ENCODE peak calls at places on chromosome 17, in seven cellular contexts. U is endothelial cell of umbilical vein, E is A549, T is heart left ventricle, Q is uterus, D is IMR-90, M is HCT116. R is an unnamed sample.

GRCh38 chr17:57881143-57881542 is 31.3 kb upstream of the MRPS23 start:
- DNase-seq in U (peak), E (no peak), T (peak), Q (no peak), D (peak), M (no peak), R (peak)

GRCh38 chr17:29591737-29592624 is 951 bp upstream of the ANKRD13B start:
- DNase-seq in U (peak), E (peak), T (peak), Q (peak), D (peak), M (peak), R (peak)

GRCh38 chr17:47204722-47205418 is 4.3 kb upstream of the MYL4 start:
- DNase-seq in U (no peak), E (no peak), T (peak), Q (no peak), D (peak), M (no peak), R (no peak)

GRCh38 chr17:19714542-19715411 is 1.6 kb downstream of the SLC47A2 start:
- DNase-seq in U (no peak), E (no peak), T (no peak), Q (no peak), D (no peak), M (no peak), R (no peak)

GRCh38 chr17:63140255-63140654 is 174.2 kb downstream of the TANC2 start:
- DNase-seq in U (peak), E (no peak), T (no peak), Q (no peak), D (peak), M (no peak), R (peak)

GRCh38 chr17:82670661-82671060 is 22.4 kb upstream of the WDR45B start:
- DNase-seq in U (no peak), E (no peak), T (no peak), Q (peak), D (no peak), M (no peak), R (no peak)

GRCh38 chr17:13638855-13639458 is 37.2 kb upstream of the HS3ST3A1 start:
- DNase-seq in U (no peak), E (no peak), T (no peak), Q (no peak), D (peak), M (no peak), R (no peak)

GRCh38 chr17:29036584-29036983 is 6.4 kb upstream of the PIPOX start:
- DNase-seq in U (no peak), E (no peak), T (no peak), Q (no peak), D (no peak), M (no peak), R (no peak)

GRCh38 chr17:47895254-47895855 is 681 bp upstream of the SP2 start:
- DNase-seq in U (no peak), E (peak), T (peak), Q (peak), D (peak), M (no peak), R (peak)

GRCh38 chr17:1111599-1112443 is 68.0 kb downstream of the ABR start:
- DNase-seq in U (no peak), E (peak), T (peak), Q (no peak), D (no peak), M (no peak), R (no peak)

GRCh38 chr17:79923974-79924638 is 84.9 kb upstream of the CBX4 start:
- DNase-seq in U (peak), E (no peak), T (no peak), Q (no peak), D (peak), M (peak), R (peak)

GRCh38 chr17:35866356-35866950 is 2.2 kb downstream of the HEATR9 start:
- DNase-seq in U (no peak), E (no peak), T (no peak), Q (no peak), D (peak), M (no peak), R (no peak)

GRCh38 chr17:5226940-5227878 is 7.5 kb downstream of the SCIMP start:
- DNase-seq in U (no peak), E (no peak), T (no peak), Q (no peak), D (no peak), M (no peak), R (no peak)

GRCh38 chr17:49388692-49389513 is 25.8 kb downstream of the PHB1 start:
- DNase-seq in U (no peak), E (no peak), T (no peak), Q (no peak), D (peak), M (no peak), R (no peak)

GRCh38 chr17:83109793-83110645 is 30.6 kb downstream of the METRNL start:
- DNase-seq in U (peak), E (peak), T (peak), Q (peak), D (peak), M (peak), R (peak)

GRCh38 chr17:65553009-65553645 is 8.3 kb downstream of the AXIN2 start:
- DNase-seq in U (no peak), E (no peak), T (no peak), Q (no peak), D (peak), M (no peak), R (no peak)

GRCh38 chr17:60656499-60656898 is 21.2 kb upstream of the BCAS3 start:
- DNase-seq in U (no peak), E (no peak), T (no peak), Q (no peak), D (no peak), M (no peak), R (no peak)

GRCh38 chr17:7022791-7023571 is at the start of gene BCL6B:
- DNase-seq in U (peak), E (no peak), T (peak), Q (peak), D (no peak), M (no peak), R (no peak)

GRCh38 chr17:7025240-7025639 is 2.4 kb downstream of the BCL6B start:
- DNase-seq in U (no peak), E (no peak), T (no peak), Q (no peak), D (no peak), M (no peak), R (no peak)

GRCh38 chr17:7024402-7024785 is 1.5 kb downstream of the BCL6B start:
- DNase-seq in U (no peak), E (no peak), T (peak), Q (no peak), D (no peak), M (no peak), R (no peak)

GRCh38 chr17:7021993-7022778 is 664 bp upstream of the BCL6B start:
- DNase-seq in U (peak), E (peak), T (peak), Q (peak), D (peak), M (no peak), R (peak)

DNA sequence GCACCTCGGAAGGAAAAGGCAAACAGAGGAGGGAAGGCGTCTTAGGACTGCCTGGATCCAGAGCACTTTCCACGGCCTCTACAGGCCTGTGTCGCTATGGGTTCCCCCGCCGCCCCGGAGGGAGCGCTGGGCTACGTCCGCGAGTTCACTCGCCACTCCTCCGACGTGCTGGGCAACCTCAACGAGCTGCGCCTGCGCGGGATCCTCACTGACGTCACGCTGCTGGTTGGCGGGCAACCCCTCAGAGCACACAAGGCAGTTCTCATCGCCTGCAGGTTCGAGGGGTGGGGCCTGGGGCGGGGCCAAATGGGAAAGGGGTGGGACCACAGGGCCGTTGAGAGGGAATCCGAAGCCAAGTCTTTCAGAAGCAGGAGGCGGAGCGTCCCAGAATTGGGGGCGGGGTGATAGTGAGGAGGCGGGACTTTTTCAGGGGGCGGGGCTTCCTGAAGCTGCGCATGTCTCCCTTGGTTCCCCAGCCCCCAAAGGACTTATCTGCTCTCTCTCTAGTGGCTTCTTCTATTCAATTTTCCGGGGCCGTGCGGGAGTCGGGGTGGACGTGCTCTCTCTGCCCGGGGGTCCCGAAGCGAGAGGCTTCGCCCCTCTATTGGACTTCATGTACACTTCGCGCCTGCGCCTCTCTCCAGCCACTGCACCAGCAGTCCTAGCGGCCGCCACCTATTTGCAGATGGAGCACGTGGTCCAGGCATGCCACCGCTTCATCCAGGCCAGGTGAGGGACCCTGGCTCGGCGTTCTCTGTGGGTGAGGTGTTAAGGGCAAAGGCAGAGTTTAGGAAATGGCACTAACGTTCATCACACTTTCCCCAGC is 939 bp downstream of the BCL6B start:
- DNase-seq in U (peak), E (peak), T (peak), Q (peak), D (peak), M (peak), R (peak)
- TF ChIP-seq POLR2A in U (peak), E (peak), T (no peak), Q (peak), D (no peak), M (peak), R (no peak)

GRCh38 chr17:76968707-76969597 is 100.7 kb downstream of the MGAT5B start:
- DNase-seq in U (no peak), E (no peak), T (no peak), Q (no peak), D (no peak), M (no peak), R (peak)
- H3K4me3 ChIP-seq in U (no peak), E (no peak), T (peak), Q (no peak), D (no peak), M (peak), R (peak)

GRCh38 chr17:55435408-55435807 is 13.8 kb upstream of the MMD start:
- DNase-seq in U (no peak), E (no peak), T (no peak), Q (no peak), D (no peak), M (no peak), R (no peak)

GRCh38 chr17:55434721-55435120 is 13.1 kb upstream of the MMD start:
- DNase-seq in U (no peak), E (no peak), T (no peak), Q (no peak), D (peak), M (no peak), R (no peak)

GRCh38 chr17:55436224-55437164 is 14.9 kb upstream of the MMD start:
- DNase-seq in U (no peak), E (no peak), T (no peak), Q (no peak), D (no peak), M (no peak), R (no peak)

GRCh38 chr17:55440391-55440790 is 18.8 kb upstream of the MMD start:
- DNase-seq in U (no peak), E (no peak), T (no peak), Q (no peak), D (no peak), M (no peak), R (no peak)

GRCh38 chr17:55437165-55437605 is 15.6 kb upstream of the MMD start:
- DNase-seq in U (no peak), E (no peak), T (peak), Q (no peak), D (no peak), M (no peak), R (no peak)
- TF ChIP-seq POLR2A in U (no peak), E (no peak), T (no peak), Q (no peak), D (no peak), M (no peak), R (no peak)

GRCh38 chr17:74325743-74326379 is at the start of gene KIF19:
- DNase-seq in U (no peak), E (no peak), T (peak), Q (no peak), D (no peak), M (no peak), R (peak)
- H3K4me3 ChIP-seq in U (no peak), E (peak), T (peak), Q (no peak), D (no peak), M (no peak), R (peak)

GRCh38 chr17:40318835-40319332 is 9.9 kb downstream of the RARA start:
- DNase-seq in U (peak), E (no peak), T (peak), Q (peak), D (no peak), M (no peak), R (no peak)

GRCh38 chr17:40321502-40322416 is 12.8 kb downstream of the RARA start:
- DNase-seq in U (no peak), E (no peak), T (peak), Q (no peak), D (no peak), M (no peak), R (peak)

GRCh38 chr17:40322417-40323315 is 13.7 kb downstream of the RARA start:
- DNase-seq in U (peak), E (peak), T (peak), Q (peak), D (peak), M (peak), R (peak)

GRCh38 chr17:40319651-40320550 is 10.9 kb downstream of the RARA start:
- DNase-seq in U (no peak), E (no peak), T (peak), Q (no peak), D (no peak), M (no peak), R (peak)

GRCh38 chr17:40320771-40321501 is 12.0 kb downstream of the RARA start:
- DNase-seq in U (no peak), E (no peak), T (peak), Q (peak), D (no peak), M (no peak), R (peak)
- TF ChIP-seq POLR2A in U (no peak), E (no peak), T (no peak), Q (peak), D (no peak), M (no peak), R (no peak)

GRCh38 chr17:76260220-76260619 is 4.9 kb upstream of the UBALD2 start:
- DNase-seq in U (no peak), E (no peak), T (no peak), Q (no peak), D (no peak), M (no peak), R (no peak)

GRCh38 chr17:76260669-76261068 is 4.5 kb upstream of the UBALD2 start:
- DNase-seq in U (no peak), E (no peak), T (no peak), Q (no peak), D (no peak), M (no peak), R (no peak)

GRCh38 chr17:76263896-76264295 is 1.3 kb upstream of the UBALD2 start:
- DNase-seq in U (no peak), E (no peak), T (no peak), Q (no peak), D (no peak), M (no peak), R (no peak)

GRCh38 chr17:76262732-76263344 is 2.3 kb upstream of the UBALD2 start:
- DNase-seq in U (peak), E (no peak), T (no peak), Q (no peak), D (no peak), M (no peak), R (no peak)

DNA sequence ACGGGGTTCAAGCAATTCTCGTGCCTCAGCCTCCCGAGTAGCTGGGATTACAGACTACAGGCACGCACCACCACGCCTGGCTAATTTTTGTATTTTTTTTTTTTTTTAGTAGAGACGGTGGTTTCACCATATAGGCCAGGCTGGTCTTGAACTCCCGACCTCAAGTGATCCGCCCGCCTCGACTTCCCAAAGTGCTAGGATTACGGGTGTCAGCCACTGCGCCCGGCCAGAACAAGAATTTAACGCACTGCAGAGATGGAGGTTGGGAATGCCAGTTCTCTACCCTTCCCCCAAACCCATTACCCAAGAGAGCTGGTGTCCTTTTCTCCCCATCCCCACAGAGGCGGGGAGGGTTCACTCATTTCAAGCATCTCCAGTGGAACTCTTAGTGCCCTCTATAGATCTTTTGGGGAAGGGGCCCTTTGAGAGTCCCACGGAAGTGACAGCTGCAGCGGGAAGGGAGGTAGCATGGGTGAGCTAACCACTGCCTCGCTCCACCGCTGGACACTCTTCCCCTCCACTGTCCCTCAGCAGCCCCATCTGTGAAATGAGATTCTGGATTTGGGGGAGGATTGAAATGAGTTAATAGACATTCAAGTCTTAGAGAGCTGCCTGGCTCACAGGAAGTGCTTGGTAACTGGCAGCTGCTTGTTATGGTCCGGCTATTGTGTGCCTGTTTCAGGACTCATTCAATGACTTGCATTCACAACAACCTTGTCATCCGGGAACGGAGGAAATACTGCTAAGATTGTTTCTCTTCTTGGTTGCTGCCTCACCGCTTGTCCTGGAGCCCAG is 3.5 kb upstream of the UBALD2 start:
- DNase-seq in U (peak), E (no peak), T (no peak), Q (no peak), D (peak), M (no peak), R (no peak)
- H3K4me3 ChIP-seq in U (no peak), E (no peak), T (no peak), Q (no peak), D (no peak), M (no peak), R (no peak)

GRCh38 chr17:32496348-32497078 is 9.7 kb downstream of the CDK5R1 start:
- DNase-seq in U (no peak), E (no peak), T (peak), Q (no peak), D (peak), M (no peak), R (no peak)
- TF ChIP-seq POLR2A in U (no peak), E (no peak), T (no peak), Q (no peak), D (no peak), M (no peak), R (no peak)

GRCh38 chr17:2704890-2705248 is 6.7 kb downstream of the CLUH start:
- DNase-seq in U (no peak), E (no peak), T (peak), Q (no peak), D (no peak), M (no peak), R (no peak)
- H3K4me3 ChIP-seq in U (no peak), E (no peak), T (no peak), Q (no peak), D (no peak), M (no peak), R (no peak)

GRCh38 chr17:21004016-21004930 is 38.5 kb downstream of the USP22 start:
- DNase-seq in U (no peak), E (no peak), T (no peak), Q (no peak), D (no peak), M (no peak), R (no peak)
- TF ChIP-seq POLR2A in U (no peak), E (no peak), T (no peak), Q (no peak), D (no peak), M (no peak), R (no peak)

GRCh38 chr17:7882629-7883028 is 6.0 kb upstream of the CHD3 start:
- DNase-seq in U (peak), E (no peak), T (no peak), Q (no peak), D (no peak), M (no peak), R (no peak)

GRCh38 chr17:7885357-7886226 is 3.0 kb upstream of the CHD3 start:
- DNase-seq in U (peak), E (peak), T (peak), Q (peak), D (peak), M (no peak), R (peak)

GRCh38 chr17:7886227-7887037 is 2.2 kb upstream of the CHD3 start:
- DNase-seq in U (peak), E (peak), T (peak), Q (peak), D (peak), M (no peak), R (peak)

GRCh38 chr17:7883781-7884386 is 4.7 kb upstream of the CHD3 start:
- DNase-seq in U (peak), E (peak), T (no peak), Q (no peak), D (peak), M (no peak), R (no peak)

DNA sequence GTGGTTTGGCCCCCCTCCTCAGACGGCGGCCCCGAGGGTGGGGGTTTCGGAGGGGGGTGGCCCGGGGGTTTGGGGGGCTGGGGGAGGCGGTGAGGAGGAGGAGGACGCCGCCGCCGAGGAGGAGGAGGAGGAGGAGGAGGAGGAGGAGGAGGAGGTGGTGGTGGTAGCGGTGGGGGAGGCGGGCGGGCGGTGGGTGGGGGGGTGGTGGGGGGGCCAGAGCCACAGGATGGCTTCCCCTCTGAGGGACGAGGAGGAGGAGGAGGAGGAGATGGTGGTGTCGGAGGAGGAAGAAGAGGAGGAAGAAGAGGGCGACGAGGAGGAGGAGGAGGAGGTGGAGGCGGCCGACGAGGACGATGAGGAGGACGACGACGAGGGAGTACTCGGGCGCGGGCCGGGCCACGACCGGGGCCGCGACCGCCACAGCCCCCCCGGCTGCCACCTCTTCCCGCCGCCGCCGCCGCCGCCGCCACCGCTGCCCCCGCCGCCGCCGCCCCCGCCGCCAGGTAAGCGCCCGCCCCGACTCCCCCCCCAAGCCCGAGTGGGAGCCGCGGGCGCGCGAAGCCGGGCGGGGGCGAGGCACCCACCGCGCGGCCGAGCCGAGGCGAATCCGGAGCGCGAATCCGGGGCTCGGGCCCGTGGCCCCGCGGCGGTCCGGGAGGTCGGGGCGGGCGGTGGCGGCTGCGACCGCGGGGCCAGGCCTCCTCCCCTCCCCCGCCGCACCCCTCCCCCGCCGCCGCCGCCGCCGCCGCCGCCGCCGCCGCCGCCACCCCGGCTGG is 3.8 kb upstream of the CHD3 start:
- DNase-seq in U (no peak), E (no peak), T (no peak), Q (no peak), D (no peak), M (no peak), R (peak)
- H3K4me3 ChIP-seq in U (no peak), E (peak), T (peak), Q (peak), D (peak), M (peak), R (peak)